ENCODE peak calls at places on chromosomes 2 and 18, in five cellular contexts. One of them, this sample, is unnamed.

GRCh38 chr18:76657911-76658475 is 163.0 kb upstream of the ZNF516 start:
- DNase-seq in effector memory CD8-positive, alpha-beta T cell: no peak
- DNase-seq in psoas muscle: no peak
- DNase-seq in RKO: no peak
- DNase-seq in prostate gland: no peak
- DNase-seq in this sample: no peak

GRCh38 chr2:165582863-165583506 is 113.5 kb downstream of the CSRNP3 start:
- DNase-seq in effector memory CD8-positive, alpha-beta T cell: no peak
- DNase-seq in psoas muscle: no peak
- DNase-seq in RKO: no peak
- DNase-seq in prostate gland: peak
- DNase-seq in this sample: no peak

GRCh38 chr2:3114406-3115185 is 263.0 kb downstream of the EIPR1 start:
- DNase-seq in effector memory CD8-positive, alpha-beta T cell: no peak
- DNase-seq in psoas muscle: no peak
- DNase-seq in RKO: no peak
- DNase-seq in prostate gland: no peak
- DNase-seq in this sample: no peak

GRCh38 chr2:102439065-102439695 is 16.2 kb downstream of the IL18RAP start:
- DNase-seq in effector memory CD8-positive, alpha-beta T cell: no peak
- DNase-seq in psoas muscle: no peak
- DNase-seq in RKO: no peak
- DNase-seq in prostate gland: no peak
- DNase-seq in this sample: no peak

GRCh38 chr2:132542953-132543569 is 126.5 kb downstream of the GPR39 start:
- DNase-seq in effector memory CD8-positive, alpha-beta T cell: no peak
- DNase-seq in psoas muscle: no peak
- DNase-seq in RKO: no peak
- DNase-seq in prostate gland: no peak
- DNase-seq in this sample: no peak

GRCh38 chr2:147937744-147938349 is 82.7 kb downstream of the ORC4 start:
- DNase-seq in effector memory CD8-positive, alpha-beta T cell: no peak
- DNase-seq in psoas muscle: no peak
- DNase-seq in RKO: peak
- DNase-seq in prostate gland: no peak
- DNase-seq in this sample: no peak

GRCh38 chr18:44742741-44743311 is 62.1 kb downstream of the SETBP1 start:
- DNase-seq in effector memory CD8-positive, alpha-beta T cell: no peak
- DNase-seq in psoas muscle: peak
- DNase-seq in RKO: no peak
- DNase-seq in prostate gland: no peak
- DNase-seq in this sample: no peak

GRCh38 chr2:135893374-135893794 is 17.1 kb upstream of the MCM6 start:
- DNase-seq in effector memory CD8-positive, alpha-beta T cell: no peak
- DNase-seq in psoas muscle: no peak
- DNase-seq in RKO: no peak
- DNase-seq in prostate gland: no peak
- DNase-seq in this sample: no peak

GRCh38 chr2:56008661-56009411 is 85.3 kb upstream of the EFEMP1 start:
- DNase-seq in effector memory CD8-positive, alpha-beta T cell: no peak
- DNase-seq in psoas muscle: peak
- DNase-seq in RKO: no peak
- DNase-seq in prostate gland: no peak
- DNase-seq in this sample: no peak

GRCh38 chr18:54261894-54262293 is 7.4 kb upstream of the POLI start:
- DNase-seq in effector memory CD8-positive, alpha-beta T cell: no peak
- DNase-seq in psoas muscle: no peak
- DNase-seq in RKO: no peak
- DNase-seq in prostate gland: no peak
- DNase-seq in this sample: no peak

GRCh38 chr2:152428800-152429637 is 94.0 kb downstream of the FMNL2 start:
- DNase-seq in effector memory CD8-positive, alpha-beta T cell: no peak
- DNase-seq in psoas muscle: no peak
- DNase-seq in RKO: no peak
- DNase-seq in prostate gland: no peak
- DNase-seq in this sample: no peak

GRCh38 chr2:209977386-209978239 is 24.8 kb upstream of the RPE start:
- DNase-seq in effector memory CD8-positive, alpha-beta T cell: no peak
- DNase-seq in psoas muscle: no peak
- DNase-seq in RKO: peak
- DNase-seq in prostate gland: no peak
- DNase-seq in this sample: no peak

This sample was measured in type B pancreatic cell.